ENCODE peak calls at places on chromosome 10, in four cellular contexts. B is stomach, H is SK-N-SH, Y is suprapubic skin. E is an unnamed sample.
A peak's percentile ranks its signal among the peaks of the same experiment; 100 is the strongest.

GRCh38 chr10:78703581-78703980 is 365.2 kb upstream of the ZMIZ1 start:
- DNase-seq in B (no peak), H (peak; percentile 31), Y (no peak), E (no peak)

GRCh38 chr10:108230478-108231170 is 1066.1 kb upstream of the SORCS1 start:
- DNase-seq in B (no peak), H (no peak), Y (no peak), E (no peak)

GRCh38 chr10:22335204-22335956 is 9.9 kb upstream of the SPAG6 start:
- DNase-seq in B (peak; percentile 53), H (peak; percentile 33), Y (peak; percentile 70), E (peak; percentile 87)

GRCh38 chr10:121527690-121528089 is 70.6 kb downstream of the FGFR2 start:
- DNase-seq in B (no peak), H (no peak), Y (no peak), E (no peak)

GRCh38 chr10:100319736-100320135 is 10.3 kb downstream of the PKD2L1 start:
- DNase-seq in B (no peak), H (no peak), Y (no peak), E (no peak)

GRCh38 chr10:85319150-85319549 is 990.8 kb downstream of the CCSER2 start:
- DNase-seq in B (no peak), H (peak; percentile 7), Y (no peak), E (no peak)

GRCh38 chr10:15344876-15345285 is 26.2 kb downstream of the FAM171A1 start:
- DNase-seq in B (no peak), H (no peak), Y (no peak), E (no peak)

GRCh38 chr10:126500866-126501265 is 112.6 kb upstream of the ADAM12 start:
- DNase-seq in B (no peak), H (no peak), Y (no peak), E (no peak)

GRCh38 chr10:110789604-110790428 is 81.9 kb upstream of the PDCD4 start:
- DNase-seq in B (no peak), H (no peak), Y (no peak), E (no peak)

GRCh38 chr10:79044846-79045245 is 23.9 kb upstream of the ZMIZ1 start:
- DNase-seq in B (no peak), H (no peak), Y (peak; percentile 40), E (peak; percentile 15)

GRCh38 chr10:25555865-25556264 is 378.2 kb upstream of the MYO3A start:
- DNase-seq in B (no peak), H (no peak), Y (no peak), E (no peak)

GRCh38 chr10:986881-987634 is 1.2 kb upstream of the GTPBP4 start:
- DNase-seq in B (no peak), H (no peak), Y (peak; percentile 58), E (no peak)

GRCh38 chr10:120012133-120012405 is 119.5 kb downstream of the SEC23IP start:
- DNase-seq in B (no peak), H (peak; percentile 51), Y (no peak), E (peak; percentile 2)

GRCh38 chr10:1274746-1275544 is 218.8 kb downstream of the WDR37 start:
- DNase-seq in B (no peak), H (no peak), Y (no peak), E (no peak)

GRCh38 chr10:24952146-24952700 is at the start of gene PRTFDC1:
- DNase-seq in B (peak; percentile 49), H (no peak), Y (peak; percentile 69), E (peak; percentile 23)

GRCh38 chr10:21756707-21757600 is 222.9 kb downstream of the MLLT10 start:
- DNase-seq in B (no peak), H (no peak), Y (no peak), E (no peak)

GRCh38 chr10:18043607-18044006 is 91.9 kb downstream of the SLC39A12 start:
- DNase-seq in B (no peak), H (no peak), Y (no peak), E (no peak)

GRCh38 chr10:13816195-13816926 is 229.6 kb downstream of the PRPF18 start:
- DNase-seq in B (peak; percentile 88), H (no peak), Y (no peak), E (peak; percentile 44)

GRCh38 chr10:62178568-62178967 is 90.1 kb downstream of the RTKN2 start:
- DNase-seq in B (no peak), H (no peak), Y (no peak), E (no peak)

GRCh38 chr10:110818311-110819257 is 53.1 kb upstream of the PDCD4 start:
- DNase-seq in B (peak; percentile 92), H (no peak), Y (no peak), E (no peak)

GRCh38 chr10:79266543-79267312 is 80.5 kb upstream of the PPIF start:
- DNase-seq in B (peak; percentile 47), H (no peak), Y (no peak), E (peak; percentile 87)

GRCh38 chr10:87593702-87594101 is 66.0 kb upstream of the PAPSS2 start:
- DNase-seq in B (no peak), H (peak; percentile 45), Y (no peak), E (no peak)

GRCh38 chr10:6580279-6581029 is 378 bp upstream of the PRKCQ start:
- DNase-seq in B (peak; percentile 77), H (peak; percentile 94), Y (no peak), E (peak; percentile 97)

GRCh38 chr10:75408512-75408881 is 6.9 kb upstream of the ZNF503 start:
- DNase-seq in B (no peak), H (no peak), Y (no peak), E (peak; percentile 33)

GRCh38 chr10:130493446-130494198 is 357.4 kb downstream of the GLRX3 start:
- DNase-seq in B (no peak), H (peak; percentile 48), Y (peak; percentile 25), E (no peak)

GRCh38 chr10:100186813-100187212 is 984 bp upstream of the ERLIN1 start:
- DNase-seq in B (no peak), H (peak; percentile 17), Y (peak; percentile 60), E (peak; percentile 21)

GRCh38 chr10:44380829-44381600 is 3.9 kb downstream of the CXCL12 start:
- DNase-seq in B (no peak), H (peak; percentile 37), Y (peak; percentile 41), E (no peak)

GRCh38 chr10:7351905-7352304 is 58.9 kb downstream of the SFMBT2 start:
- DNase-seq in B (no peak), H (no peak), Y (no peak), E (no peak)

GRCh38 chr10:63267414-63268138 is 134.4 kb downstream of the NRBF2 start:
- DNase-seq in B (no peak), H (no peak), Y (no peak), E (no peak)

GRCh38 chr10:17056781-17057191 is 72.8 kb downstream of the CUBN start:
- DNase-seq in B (no peak), H (no peak), Y (peak; percentile 75), E (no peak)

GRCh38 chr10:5526691-5527331 is 2.0 kb downstream of the CALML3 start:
- DNase-seq in B (peak; percentile 13), H (no peak), Y (peak; percentile 56), E (no peak)

GRCh38 chr10:15227611-15228372 is 59.3 kb upstream of the NMT2 start:
- DNase-seq in B (no peak), H (no peak), Y (no peak), E (no peak)

GRCh38 chr10:28533571-28534304 is 820 bp downstream of the WAC start:
- DNase-seq in B (peak; percentile 75), H (peak; percentile 83), Y (peak; percentile 81), E (peak; percentile 94)

GRCh38 chr10:79381804-79382221 is 34.5 kb downstream of the PPIF start:
- DNase-seq in B (peak; percentile 40), H (no peak), Y (peak; percentile 84), E (peak; percentile 68)

GRCh38 chr10:70433581-70434280 is 7.8 kb downstream of the NODAL start:
- DNase-seq in B (no peak), H (no peak), Y (no peak), E (no peak)

GRCh38 chr10:23804125-23804524 is 365.2 kb downstream of the OTUD1 start:
- DNase-seq in B (no peak), H (no peak), Y (no peak), E (no peak)
- TF ChIP-seq POLR2AphosphoS5 in B (no peak), H (no peak), Y (no peak), E (no peak)

DNA sequence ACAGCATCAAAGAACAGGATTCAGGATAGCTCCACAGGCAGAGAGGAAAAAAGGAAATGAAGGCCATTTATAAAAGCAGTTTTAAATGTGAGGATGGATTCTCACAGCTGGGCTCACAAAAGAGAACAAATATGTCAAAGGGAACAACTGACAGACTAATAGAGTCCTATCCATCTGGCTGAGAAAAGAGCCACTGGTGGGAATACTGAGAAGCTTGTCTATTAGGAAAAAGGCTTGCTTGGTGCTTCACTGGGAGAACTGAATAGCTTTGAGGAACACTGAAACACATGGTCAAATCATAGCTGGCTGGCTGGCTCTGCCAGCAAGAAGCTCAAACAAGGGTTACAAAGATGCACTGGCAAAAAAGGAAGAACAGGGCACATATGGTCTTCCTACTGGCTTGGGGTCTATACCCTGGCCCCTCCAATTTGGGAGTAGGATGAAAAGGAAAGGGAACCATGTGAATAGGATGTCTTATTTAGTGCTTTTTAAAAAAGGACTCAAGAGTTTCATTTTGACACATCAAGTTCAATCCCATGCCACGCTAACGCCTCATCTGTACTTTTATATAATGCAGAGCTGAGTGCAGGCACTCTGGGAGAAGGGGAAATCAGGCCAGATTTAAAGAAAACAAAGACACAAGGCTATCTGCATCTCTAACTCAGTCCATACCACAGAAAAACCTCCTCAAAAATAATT is 44.8 kb upstream of the KCNIP2 start:
- DNase-seq in B (no peak), H (no peak), Y (no peak), E (no peak)
- TF ChIP-seq EP300 in B (no peak), H (no peak), Y (no peak), E (no peak)

GRCh38 chr10:11018830-11019692 is 1.4 kb downstream of the CELF2 start:
- DNase-seq in B (no peak), H (no peak), Y (no peak), E (no peak)

GRCh38 chr10:11018426-11018818 is 750 bp downstream of the CELF2 start:
- DNase-seq in B (no peak), H (no peak), Y (no peak), E (no peak)

GRCh38 chr10:11015371-11015934 is 2.2 kb upstream of the CELF2 start:
- DNase-seq in B (no peak), H (no peak), Y (no peak), E (no peak)

GRCh38 chr10:11016959-11017574 is 605 bp upstream of the CELF2 start:
- DNase-seq in B (no peak), H (no peak), Y (no peak), E (no peak)

GRCh38 chr10:11017575-11018425 is at the start of gene CELF2:
- DNase-seq in B (peak; percentile 62), H (peak; percentile 67), Y (peak; percentile 75), E (peak; percentile 94)
- TF ChIP-seq POLR2AphosphoS5 in B (no peak), H (no peak), Y (no peak), E (no peak)

DNA sequence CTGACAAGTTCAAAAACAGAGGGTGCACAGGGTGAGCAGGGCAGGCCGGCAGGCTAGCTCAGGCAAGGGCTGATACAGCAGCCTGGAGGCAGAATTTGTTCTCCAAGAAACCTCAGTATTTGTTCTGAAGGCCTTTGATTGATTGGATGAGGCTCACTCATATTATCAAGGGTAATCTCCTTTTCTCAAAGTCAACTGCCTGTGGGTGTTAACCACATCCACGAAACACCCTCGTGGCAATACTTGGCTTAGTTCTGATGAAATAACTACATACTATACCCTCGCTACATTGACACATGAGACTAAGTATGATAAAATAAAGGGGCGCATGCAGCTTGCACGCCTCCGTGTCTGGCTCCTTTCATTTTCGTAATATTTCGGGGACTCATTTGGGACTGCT is 4.4 kb upstream of the PPP2R2D start:
- DNase-seq in B (no peak), H (no peak), Y (no peak), E (no peak)
- TF ChIP-seq EP300 in B (no peak), H (no peak), Y (no peak), E (no peak)

E was measured in upper lobe of left lung.